ENCODE peak calls at places on chromosomes 12 and 14, in nine cellular contexts. U is cardiac fibroblast, L is dorsolateral prefrontal cortex, K is skeletal muscle cell, H is fibroblast of mammary gland, X is lung, M is foreskin fibroblast, B is A549, G is epithelial cell of esophagus. A is an unnamed sample.

GRCh38 chr12:74449872-74450271 is 87.8 kb upstream of the ATXN7L3B start:
- DNase-seq in H (no peak), L (no peak), B (no peak), G (peak), U (peak), M (no peak), X (no peak), K (peak), A (peak)

GRCh38 chr14:104101651-104102281 is 16.3 kb downstream of the ASPG start:
- DNase-seq in K (no peak), U (no peak), M (no peak), B (no peak), G (no peak), H (no peak), L (no peak), X (no peak), A (no peak)

GRCh38 chr12:11652351-11653040 is 3.0 kb downstream of the ETV6 start:
- DNase-seq in G (no peak), U (peak), K (no peak), M (peak), X (no peak), H (peak), B (no peak), L (no peak), A (no peak)

GRCh38 chr14:96889091-96889490 is 91.9 kb downstream of the VRK1 start:
- DNase-seq in X (no peak), M (no peak), L (no peak), H (no peak), K (no peak), G (no peak), U (no peak), B (no peak), A (no peak)

GRCh38 chr12:130431176-130431575 is 93.5 kb downstream of the PIWIL1 start:
- DNase-seq in X (no peak), U (no peak), K (no peak), B (no peak), G (no peak), L (no peak), M (no peak), H (no peak), A (no peak)

GRCh38 chr12:26426652-26427051 is 231.3 kb downstream of the SSPN start:
- DNase-seq in K (no peak), M (no peak), U (no peak), G (no peak), X (no peak), L (no peak), B (no peak), H (no peak), A (no peak)

GRCh38 chr12:19236656-19237055 is 107.1 kb downstream of the PLEKHA5 start:
- DNase-seq in X (no peak), B (no peak), M (peak), K (no peak), G (peak), U (peak), L (peak), H (peak), A (no peak)

GRCh38 chr12:3202734-3203446 is 125.7 kb downstream of the TSPAN9 start:
- DNase-seq in K (no peak), U (peak), X (peak), M (peak), H (peak), G (peak), L (peak), B (peak), A (no peak)

GRCh38 chr12:126033746-126034145 is 968.5 kb downstream of the AACS start:
- DNase-seq in U (no peak), H (no peak), X (no peak), L (no peak), M (no peak), G (no peak), K (no peak), B (no peak), A (no peak)

GRCh38 chr12:916240-916639 is 33.3 kb downstream of the RAD52 start:
- DNase-seq in L (no peak), B (no peak), H (no peak), G (no peak), K (no peak), X (no peak), U (no peak), M (no peak), A (no peak)

GRCh38 chr12:104575442-104575841 is 118.7 kb downstream of the CHST11 start:
- DNase-seq in B (no peak), K (no peak), L (no peak), X (no peak), G (no peak), H (no peak), U (no peak), M (no peak), A (no peak)
- H3K4me3 ChIP-seq in B (no peak), K (no peak), L (no peak), X (no peak), G (no peak), H (no peak), U (no peak), M (no peak), A (no peak)

GRCh38 chr14:79735121-79735520 is 476.2 kb downstream of the DIO2 start:
- DNase-seq in B (no peak), U (no peak), G (no peak), X (no peak), M (no peak), H (no peak), L (no peak), K (no peak), A (no peak)
- H3K4me3 ChIP-seq in B (no peak), U (no peak), G (no peak), X (no peak), M (no peak), H (no peak), L (no peak), K (no peak), A (no peak)

GRCh38 chr14:105316968-105317498 is 2.5 kb downstream of the PACS2 start:
- DNase-seq in H (no peak), U (no peak), B (no peak), G (no peak), K (no peak), L (no peak), M (peak), X (no peak), A (no peak)
- H3K4me3 ChIP-seq in H (no peak), U (no peak), B (no peak), G (no peak), K (no peak), L (peak), M (no peak), X (no peak), A (no peak)

DNA sequence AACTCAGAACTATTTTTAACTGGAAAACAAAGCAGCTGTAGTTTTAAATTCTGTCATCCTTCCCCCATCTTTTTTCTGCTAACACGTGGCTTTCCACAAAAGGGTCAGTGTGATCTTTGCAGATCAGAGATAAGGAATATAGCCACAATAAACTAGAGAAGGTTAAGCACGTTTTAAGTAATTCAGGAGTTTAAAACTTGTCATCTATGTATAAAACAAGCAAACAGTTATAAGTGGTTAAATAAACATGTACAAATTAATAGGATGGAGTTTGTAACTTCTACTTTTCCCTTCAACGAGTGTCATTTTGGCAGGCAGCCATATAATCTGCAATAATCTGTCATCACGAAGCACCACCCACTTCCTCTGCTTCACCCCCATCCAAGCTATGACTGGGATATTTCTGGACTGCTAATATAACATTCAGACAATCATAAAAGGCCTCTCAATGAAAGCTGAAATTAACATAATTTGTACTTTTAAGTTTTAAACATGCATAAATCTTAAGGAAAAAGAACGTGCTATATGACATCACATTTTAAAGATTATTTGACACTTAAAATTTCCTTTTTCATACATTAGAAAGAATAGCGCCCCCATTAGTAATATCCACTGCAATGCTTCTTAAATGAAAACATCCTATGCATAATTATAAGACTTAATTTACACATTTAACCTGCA is 15.2 kb downstream of the TAOK3 start:
- DNase-seq in X (peak), L (peak), U (peak), G (peak), B (peak), M (peak), H (peak), K (no peak), A (no peak)
- H3K4me3 ChIP-seq in X (no peak), L (peak), U (no peak), G (no peak), B (no peak), M (no peak), H (no peak), K (no peak), A (no peak)

DNA sequence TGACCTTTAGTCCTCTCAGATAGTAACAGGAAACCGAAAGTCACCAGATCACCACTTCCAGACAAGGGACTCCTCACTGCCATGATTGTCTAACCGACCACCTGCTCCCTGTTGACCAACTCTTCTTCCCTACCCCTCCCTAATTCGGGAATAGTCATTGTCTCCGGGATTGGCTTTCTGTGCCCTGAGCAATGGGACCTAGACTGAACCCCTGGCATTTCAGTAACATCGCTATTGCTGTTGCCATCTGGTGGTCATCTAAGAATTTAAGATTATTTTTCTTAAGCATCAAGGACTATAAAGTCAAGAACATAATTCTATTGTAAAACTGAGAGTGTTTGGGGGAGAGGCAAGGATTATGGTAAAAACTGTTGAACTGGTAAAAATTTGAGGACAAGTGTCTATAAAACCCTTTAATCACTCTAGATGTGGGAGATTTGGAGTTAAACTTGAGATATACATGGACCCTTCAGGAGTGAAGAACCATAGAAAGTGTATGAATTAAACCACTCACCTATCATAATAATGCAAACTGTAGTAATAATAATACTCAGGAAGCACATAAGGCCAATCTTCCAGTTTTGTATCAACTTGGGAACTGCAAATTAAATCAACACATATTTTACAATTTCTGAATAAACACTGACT is 6.3 kb downstream of the CLEC2A start:
- DNase-seq in U (peak), H (peak), G (peak), M (peak), B (peak), L (no peak), X (no peak), K (peak), A (peak)
- H3K4me3 ChIP-seq in U (no peak), H (no peak), G (no peak), M (peak), B (no peak), L (peak), X (no peak), K (no peak), A (no peak)

GRCh38 chr12:93678779-93679178 is 1.6 kb downstream of the CRADD start:
- DNase-seq in K (no peak), L (no peak), G (no peak), B (no peak), H (no peak), U (no peak), X (no peak), M (no peak), A (no peak)

GRCh38 chr12:93677195-93678064 is at the start of gene CRADD:
- DNase-seq in K (peak), G (peak), M (peak), H (peak), X (peak), U (peak), B (peak), L (peak), A (peak)

GRCh38 chr12:93679308-93679933 is 2.2 kb downstream of the CRADD start:
- DNase-seq in B (no peak), M (no peak), K (no peak), H (no peak), G (no peak), X (no peak), L (no peak), U (no peak), A (no peak)

GRCh38 chr12:93674386-93674785 is 2.8 kb upstream of the CRADD start:
- DNase-seq in B (no peak), G (no peak), H (no peak), X (no peak), M (no peak), U (no peak), L (no peak), K (no peak), A (no peak)

DNA sequence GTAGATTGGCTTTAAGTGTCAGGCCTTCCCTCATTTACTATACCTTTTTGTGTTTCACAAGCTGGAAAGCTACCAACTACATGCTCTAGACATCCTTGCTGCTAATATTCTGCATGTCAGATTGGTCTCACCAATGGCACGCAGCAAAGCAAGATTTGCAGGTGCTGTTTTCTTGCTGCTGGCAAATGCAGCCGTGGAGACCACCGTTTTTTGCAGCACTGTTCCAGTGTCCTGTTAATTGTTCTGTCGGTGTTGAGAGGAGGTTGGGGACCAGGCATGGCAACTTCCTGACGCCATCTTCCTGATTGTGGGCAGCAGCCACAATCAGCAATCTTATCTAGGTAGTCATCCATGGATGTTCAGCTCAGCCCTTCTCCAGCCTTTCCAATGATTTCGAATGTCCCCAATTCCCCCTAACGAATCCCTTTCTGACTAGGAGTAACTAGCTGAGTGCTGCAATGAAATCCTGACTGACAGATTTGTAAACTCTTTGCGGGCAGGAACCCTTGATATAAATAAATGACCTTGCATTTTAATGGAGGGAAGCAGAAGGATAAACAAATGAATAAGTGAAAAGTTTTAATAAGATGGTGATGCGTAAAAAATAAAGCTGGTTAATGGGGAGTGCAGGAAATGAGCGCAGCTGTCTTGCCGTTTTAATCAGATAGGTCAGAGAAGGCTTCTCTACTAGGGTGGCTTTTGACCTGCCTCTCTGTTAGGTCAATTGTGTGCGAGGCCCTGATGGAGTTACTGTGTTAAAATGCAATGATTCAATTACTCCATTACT is 574 bp upstream of the CRADD start:
- DNase-seq in B (no peak), U (no peak), L (no peak), H (no peak), M (no peak), X (no peak), G (no peak), K (no peak), A (no peak)
- H3K4me3 ChIP-seq in B (peak), U (peak), L (peak), H (peak), M (peak), X (peak), G (peak), K (peak), A (peak)

A was measured in astrocyte of the cerebellum.